ENCODE peak calls at places on chromosomes 16 and 17, in ten cellular contexts. Q is activated CD8-positive, alpha-beta memory T cell treated with anti-CD3 and anti-CD28 coated beads for 24 hours; D is RWPE1; H is activated T-cell treated with anti-CD3 and anti-CD28 coated beads, Interleukin-2, amount 50 U/mL, for 72 hours; S is SIG-M5; Z is PC-9; B is fibroblast of villous mesenchyme; U is naive B cell; K is T-helper 9 cell; M is adipocyte. P is an unnamed sample.

GRCh38 chr16:1378804-1379053 is 27.0 kb downstream of the GNPTG start:
- DNase-seq in D (no peak), K (no peak), U (no peak), S (no peak), M (no peak), H (no peak), B (no peak), Q (no peak), Z (no peak), P (no peak)

GRCh38 chr16:31711344-31711845 is 162.2 kb upstream of the ZNF267 start:
- DNase-seq in D (no peak), Z (no peak), B (no peak), S (no peak), K (no peak), H (no peak), M (no peak), Q (peak; percentile 58), U (no peak), P (no peak)

GRCh38 chr16:12332553-12332952 is 356.0 kb downstream of the SNX29 start:
- DNase-seq in D (no peak), Q (no peak), H (no peak), S (no peak), M (no peak), B (no peak), K (no peak), Z (no peak), U (no peak), P (no peak)

GRCh38 chr17:79011451-79012147 is 2.0 kb upstream of the CANT1 start:
- DNase-seq in S (no peak), U (no peak), M (no peak), Z (no peak), K (no peak), H (no peak), Q (no peak), B (peak; percentile 67), D (no peak), P (no peak)

GRCh38 chr16:80974649-80975376 is 31.9 kb downstream of the CMC2 start:
- DNase-seq in K (no peak), B (no peak), Z (no peak), H (no peak), Q (no peak), S (no peak), U (no peak), M (no peak), D (peak; percentile 10), P (no peak)

GRCh38 chr17:17124341-17124740 is 81.8 kb downstream of the PLD6 start:
- DNase-seq in M (no peak), B (no peak), H (no peak), D (no peak), U (no peak), Z (no peak), S (no peak), K (no peak), Q (no peak), P (no peak)

GRCh38 chr16:84303023-84303422 is 8.3 kb downstream of the WFDC1 start:
- DNase-seq in B (peak; percentile 88), M (peak; percentile 49), Q (no peak), H (no peak), D (no peak), K (no peak), Z (no peak), S (no peak), U (no peak), P (no peak)

GRCh38 chr17:79851461-79851817 is 12.2 kb upstream of the CBX4 start:
- DNase-seq in K (no peak), M (no peak), Z (peak; percentile 90), Q (no peak), U (no peak), D (peak; percentile 72), S (no peak), B (no peak), H (no peak), P (no peak)

GRCh38 chr17:60134396-60135159 is 15.2 kb upstream of the CA4 start:
- DNase-seq in S (no peak), B (peak; percentile 76), U (no peak), M (peak; percentile 71), Z (no peak), Q (no peak), K (no peak), H (peak; percentile 0), D (no peak), P (no peak)

GRCh38 chr16:90034504-90034903 is 15.2 kb upstream of the DBNDD1 start:
- DNase-seq in Z (no peak), H (no peak), D (no peak), S (no peak), U (no peak), B (no peak), Q (no peak), M (no peak), K (no peak), P (no peak)

GRCh38 chr17:13957636-13958035 is 111.7 kb upstream of the COX10 start:
- DNase-seq in Z (no peak), U (no peak), B (peak; percentile 78), D (no peak), M (peak; percentile 58), S (no peak), K (no peak), H (no peak), Q (no peak), P (no peak)

GRCh38 chr16:57607676-57608461 is 20.6 kb upstream of the ADGRG1 start:
- DNase-seq in S (no peak), H (no peak), B (no peak), Q (peak; percentile 53), Z (no peak), M (no peak), K (no peak), U (no peak), D (no peak), P (no peak)

GRCh38 chr16:87161822-87162676 is 155.1 kb downstream of the C16orf95 start:
- DNase-seq in S (no peak), Q (no peak), H (no peak), Z (no peak), M (no peak), B (no peak), K (no peak), D (no peak), U (no peak), P (no peak)

GRCh38 chr16:54822502-54823291 is 108.0 kb upstream of the IRX5 start:
- DNase-seq in M (no peak), U (no peak), D (no peak), K (no peak), H (no peak), Z (no peak), B (no peak), S (no peak), Q (no peak), P (no peak)

GRCh38 chr17:10870651-10871050 is 32.8 kb upstream of the PIRT start:
- DNase-seq in H (no peak), Z (no peak), Q (no peak), M (no peak), D (no peak), B (no peak), S (no peak), U (no peak), K (no peak), P (no peak)

GRCh38 chr16:14476183-14476582 is 153.9 kb downstream of the PARN start:
- DNase-seq in H (no peak), D (no peak), K (no peak), S (no peak), M (no peak), Z (no peak), U (no peak), B (no peak), Q (no peak), P (no peak)

GRCh38 chr17:36525888-36526287 is 8.8 kb downstream of the MYO19 start:
- DNase-seq in H (no peak), M (no peak), U (no peak), K (no peak), B (no peak), D (no peak), Z (no peak), Q (peak; percentile 52), S (no peak), P (no peak)

GRCh38 chr17:9127340-9127739 is 106.0 kb downstream of the NTN1 start:
- DNase-seq in D (no peak), Q (no peak), H (no peak), Z (no peak), S (no peak), K (no peak), U (no peak), B (no peak), M (no peak), P (no peak)

GRCh38 chr17:38539386-38539785 is 66.4 kb downstream of the SRCIN1 start:
- DNase-seq in K (no peak), Z (no peak), B (no peak), H (no peak), M (no peak), Q (no peak), S (no peak), U (no peak), D (no peak), P (no peak)

P was measured in MM.1S.